ENCODE peak calls at places on chromosomes 3 and 15, in nine cellular contexts. F, Q, P, T, D, U, V, H and C are unnamed samples.

GRCh38 chr3:128073807-128074206 is 21.6 kb downstream of the SEC61A1 start:
- DNase-seq in V (no peak), P (no peak), F (no peak), D (no peak), U (no peak), Q (no peak), H (no peak), T (no peak), C (no peak)

GRCh38 chr15:64485796-64486195 is 25.4 kb downstream of the ZNF609 start:
- DNase-seq in T (no peak), F (no peak), D (no peak), H (no peak), U (no peak), Q (no peak), P (no peak), V (no peak), C (no peak)

GRCh38 chr15:95327661-95328060 is 1002.8 kb upstream of the NR2F2 start:
- DNase-seq in D (no peak), T (no peak), F (no peak), P (no peak), V (no peak), H (no peak), U (no peak), Q (no peak), C (no peak)

GRCh38 chr3:185065059-185065458 is 87.8 kb downstream of the C3orf70 start:
- DNase-seq in U (no peak), H (no peak), F (no peak), D (no peak), T (no peak), Q (no peak), V (no peak), P (no peak), C (no peak)

GRCh38 chr3:27556854-27557253 is 72.7 kb upstream of the SLC4A7 start:
- DNase-seq in F (no peak), H (no peak), D (no peak), Q (no peak), V (peak; percentile 72), T (no peak), U (no peak), P (no peak), C (no peak)

GRCh38 chr3:145942052-145942451 is 218.9 kb downstream of the PLOD2 start:
- DNase-seq in T (no peak), P (no peak), Q (no peak), V (no peak), U (no peak), F (no peak), H (no peak), D (no peak), C (no peak)

GRCh38 chr15:55884223-55884622 is 109.2 kb downstream of the NEDD4 start:
- DNase-seq in P (no peak), Q (no peak), T (no peak), U (no peak), D (no peak), H (peak; percentile 8), F (no peak), V (peak; percentile 29), C (no peak)

GRCh38 chr3:49327485-49327884 is 12.4 kb downstream of the USP4 start:
- DNase-seq in Q (no peak), P (no peak), U (no peak), D (no peak), T (no peak), V (no peak), H (no peak), F (no peak), C (no peak)

GRCh38 chr3:172716476-172716875 is 5.6 kb upstream of the NCEH1 start:
- DNase-seq in D (no peak), U (no peak), T (no peak), Q (no peak), P (no peak), V (no peak), F (no peak), H (peak; percentile 23), C (no peak)

GRCh38 chr3:4765212-4765611 is 214.0 kb upstream of the BHLHE40 start:
- DNase-seq in U (no peak), T (no peak), Q (no peak), F (no peak), P (no peak), D (no peak), V (no peak), H (no peak), C (no peak)

GRCh38 chr15:39788800-39789565 is 6.3 kb upstream of the FSIP1 start:
- DNase-seq in P (no peak), T (no peak), Q (no peak), F (no peak), V (peak; percentile 80), U (no peak), H (no peak), D (no peak), C (no peak)

GRCh38 chr3:143571548-143571947 is 276.7 kb downstream of the SLC9A9 start:
- DNase-seq in Q (no peak), F (no peak), U (no peak), P (no peak), V (no peak), D (no peak), T (no peak), H (no peak), C (no peak)

GRCh38 chr3:149536429-149536828 is 61.9 kb downstream of the TM4SF4 start:
- DNase-seq in U (no peak), P (peak; percentile 38), F (peak; percentile 53), Q (peak; percentile 57), T (no peak), V (no peak), D (peak; percentile 26), H (peak; percentile 78), C (peak; percentile 74)
- H3K27ac ChIP-seq in U (no peak overlapping the region), P (no peak overlapping the region), F (peak overlapping the region; percentile 54), Q (peak overlapping the region; percentile 49), T (no peak overlapping the region), V (peak overlapping the region; percentile 27), D (peak overlapping the region; percentile 38), H (no peak overlapping the region), C (peak overlapping the region; percentile 78)

GRCh38 chr3:43620953-43621405 is 832 bp downstream of the ANO10 start:
- DNase-seq in D (no peak), U (no peak), P (no peak), Q (no peak), F (no peak), V (peak; percentile 22), T (peak; percentile 0), H (no peak), C (no peak)

GRCh38 chr3:43627360-43627759 is 5.5 kb upstream of the ANO10 start:
- DNase-seq in P (no peak), Q (no peak), F (no peak), T (peak; percentile 18), H (no peak), U (no peak), D (no peak), V (no peak), C (no peak)

GRCh38 chr3:43621406-43621973 is 321 bp downstream of the ANO10 start:
- DNase-seq in D (peak; percentile 35), U (no peak), V (no peak), Q (no peak), P (no peak), T (no peak), F (peak; percentile 60), H (no peak), C (no peak)

GRCh38 chr3:43621974-43622739 is at the start of gene ANO10:
- DNase-seq in H (peak; percentile 99), D (peak; percentile 99), P (peak; percentile 99), U (peak; percentile 91), V (peak; percentile 99), T (peak; percentile 93), F (peak; percentile 99), Q (peak; percentile 99), C (peak; percentile 99)

GRCh38 chr3:43624619-43625305 is 3.0 kb upstream of the ANO10 start:
- DNase-seq in V (no peak), F (no peak), D (no peak), H (no peak), P (no peak), Q (no peak), U (no peak), T (no peak), C (no peak)
- H3K4me3 ChIP-seq in V (no peak overlapping the region), F (no peak overlapping the region), D (no peak overlapping the region), H (no peak overlapping the region), P (no peak overlapping the region), Q (no peak overlapping the region), U (no peak overlapping the region), T (no peak overlapping the region), C (no peak overlapping the region)

DNA sequence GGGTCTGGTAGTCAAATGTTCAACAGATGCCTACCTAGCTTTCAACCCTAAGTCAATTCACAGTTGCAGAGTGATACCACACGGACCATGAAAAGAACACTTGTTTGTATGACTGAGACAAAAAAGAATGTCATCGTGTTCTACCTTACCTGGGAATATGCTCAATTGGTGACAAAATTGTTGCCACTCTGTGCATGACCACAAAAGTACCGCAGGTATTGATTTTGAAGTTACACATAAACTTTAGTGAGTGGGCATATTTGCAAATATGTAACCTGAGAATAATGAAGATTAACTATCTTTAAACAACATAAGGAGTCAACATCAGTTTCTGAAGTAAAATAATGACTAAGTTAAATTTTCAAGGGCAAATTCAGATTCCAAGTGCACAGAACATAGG is 53.4 kb upstream of the SNRPN start:
- DNase-seq in D (no peak), Q (no peak), F (no peak), H (no peak), U (no peak), V (no peak), T (no peak), P (no peak), C (no peak)
- H3K9me3 ChIP-seq in D (no peaks in the 10 kb centered on the region), Q (no peaks in the 10 kb centered on the region), F (no peaks in the 10 kb centered on the region), H (peaks cover 43% of the 10 kb centered on the region), U (no peaks in the 10 kb centered on the region), V (no peaks in the 10 kb centered on the region), T (no peaks in the 10 kb centered on the region), P (no peaks in the 10 kb centered on the region), C (no peaks in the 10 kb centered on the region)

GRCh38 chr3:66542153-66542552 is 41.3 kb upstream of the LRIG1 start:
- DNase-seq in Q (no peak), F (no peak), U (no peak), D (no peak), H (no peak), T (no peak), P (no peak), V (no peak), C (no peak)

GRCh38 chr3:66536791-66537190 is 36.0 kb upstream of the LRIG1 start:
- DNase-seq in P (no peak), Q (no peak), V (no peak), T (no peak), U (no peak), D (no peak), H (no peak), F (no peak), C (no peak)

GRCh38 chr3:66539466-66539989 is 38.7 kb upstream of the LRIG1 start:
- DNase-seq in F (no peak), D (no peak), T (no peak), H (no peak), P (no peak), V (no peak), Q (no peak), U (no peak), C (no peak)

GRCh38 chr3:66537735-66538134 is 36.9 kb upstream of the LRIG1 start:
- DNase-seq in Q (no peak), F (no peak), H (no peak), V (no peak), T (no peak), D (no peak), P (peak; percentile 14), U (no peak), C (no peak)

DNA sequence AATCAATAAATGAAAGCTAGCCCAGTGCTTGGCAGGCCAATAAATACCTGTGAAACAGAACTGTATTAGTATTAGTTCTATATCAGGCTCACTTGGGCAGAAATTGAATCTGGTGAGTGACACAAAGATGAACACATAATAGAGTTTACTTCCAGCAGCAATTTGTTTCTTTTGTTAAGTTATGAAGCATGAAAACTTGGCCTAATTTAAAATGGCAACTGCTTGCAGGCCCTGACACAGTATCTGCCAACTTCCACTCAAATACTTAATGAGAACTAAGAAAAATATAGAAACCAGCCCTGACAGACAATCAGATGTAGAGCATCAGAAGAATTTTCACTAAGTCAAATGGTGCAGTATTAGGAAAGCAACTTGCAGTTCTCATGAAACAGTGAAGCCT is 37.6 kb upstream of the LRIG1 start:
- DNase-seq in V (no peak), Q (no peak), H (no peak), T (no peak), D (no peak), F (no peak), U (no peak), P (no peak), C (no peak)
- H3K27ac ChIP-seq in V (no peak overlapping the region), Q (no peak overlapping the region), H (no peak overlapping the region), T (no peak overlapping the region), D (no peak overlapping the region), F (no peak overlapping the region), U (no peak overlapping the region), P (no peak overlapping the region), C (no peak overlapping the region)